ENCODE peak calls at places on chromosomes 16 and 17, in eight cellular contexts. V is activated CD4-positive, alpha-beta T cell treated with anti-CD3 and anti-CD28 coated beads for 24 hours; D is heart right ventricle; O is coronary artery; W is NT2/D1; C is hypothalamus; Z is GM19239; B is RWPE1. F is an unnamed sample.

GRCh38 chr17:49996495-49997255 is 1.7 kb upstream of the DLX3 start:
- DNase-seq in V (peak; percentile 64), D (peak; percentile 39), O (no peak), W (no peak), C (peak; percentile 26), Z (peak; percentile 64), B (peak; percentile 66), F (no peak)

GRCh38 chr16:49528564-49529150 is 155.1 kb downstream of the C16orf78 start:
- DNase-seq in V (no peak), D (no peak), O (no peak), W (no peak), C (no peak), Z (no peak), B (no peak), F (no peak)

GRCh38 chr17:21211825-21212479 is 2.0 kb downstream of the TMEM11 start:
- DNase-seq in V (no peak), D (no peak), O (no peak), W (no peak), C (no peak), Z (no peak), B (no peak), F (no peak)

GRCh38 chr17:61739002-61739401 is 124.3 kb downstream of the BRIP1 start:
- DNase-seq in V (no peak), D (no peak), O (no peak), W (no peak), C (no peak), Z (no peak), B (no peak), F (no peak)

GRCh38 chr16:5619314-5619713 is 521.7 kb upstream of the EEF2KMT start:
- DNase-seq in V (no peak), D (no peak), O (no peak), W (no peak), C (no peak), Z (no peak), B (no peak), F (no peak)

GRCh38 chr16:57145046-57145963 is 40.5 kb downstream of the PSME3IP1 start:
- DNase-seq in V (no peak), D (no peak), O (no peak), W (no peak), C (no peak), Z (no peak), B (no peak), F (no peak)

GRCh38 chr16:53689636-53690035 is 14.0 kb downstream of the RPGRIP1L start:
- DNase-seq in V (no peak), D (no peak), O (no peak), W (no peak), C (no peak), Z (no peak), B (peak; percentile 8), F (no peak)

GRCh38 chr16:53056528-53056881 is 1.7 kb downstream of the CHD9 start:
- DNase-seq in V (no peak), D (no peak), O (no peak), W (no peak), C (peak; percentile 7), Z (no peak), B (no peak), F (no peak)

GRCh38 chr16:3950343-3951193 is 70.1 kb upstream of the CREBBP start:
- DNase-seq in V (no peak), D (peak; percentile 89), O (peak; percentile 96), W (no peak), C (no peak), Z (no peak), B (peak; percentile 71), F (peak; percentile 72)

GRCh38 chr16:75029854-75030253 is 31.0 kb downstream of the ZNRF1 start:
- DNase-seq in V (no peak), D (no peak), O (no peak), W (no peak), C (no peak), Z (no peak), B (no peak), F (peak; percentile 78)

GRCh38 chr17:5840811-5841446 is 229.2 kb upstream of the WSCD1 start:
- DNase-seq in V (no peak), D (no peak), O (no peak), W (no peak), C (no peak), Z (no peak), B (no peak), F (no peak)

GRCh38 chr16:75801307-75801706 is 75.0 kb upstream of the CPHXL start:
- DNase-seq in V (no peak), D (no peak), O (no peak), W (no peak), C (no peak), Z (no peak), B (no peak), F (no peak)

F was measured in HS-5.